ENCODE peak calls at places on chromosomes 6 and 20, in ten cellular contexts. O is sigmoid colon, W is GM10248, B is AG10803, S is thoracic aorta, D is left ventricle myocardium inferior, E is AG04450, L is glutamatergic neuron, C is fibroblast of the aortic adventitia, Y is AG09319. M is an unnamed sample.

GRCh38 chr6:8131265-8131897 is 29.0 kb upstream of the EEF1E1 start:
- DNase-seq in B (peak; percentile 65), D (no peak), L (peak; percentile 56), E (peak; percentile 39), S (no peak), O (no peak), Y (no peak), W (peak; percentile 37), C (peak; percentile 80), M (no peak)

GRCh38 chr6:109071125-109071917 is 23.3 kb downstream of the SESN1 start:
- DNase-seq in O (no peak), B (no peak), S (no peak), D (no peak), C (no peak), W (no peak), E (no peak), Y (no peak), L (no peak), M (no peak)

GRCh38 chr6:36979343-36979742 is 6.7 kb downstream of the MTCH1 start:
- DNase-seq in W (no peak), E (no peak), Y (peak; percentile 44), S (no peak), D (no peak), L (no peak), C (peak; percentile 75), O (peak; percentile 87), B (peak; percentile 73), M (no peak)

GRCh38 chr6:35181933-35182612 is 31.7 kb upstream of the SCUBE3 start:
- DNase-seq in C (peak; percentile 86), B (peak; percentile 80), L (no peak), Y (no peak), W (no peak), S (peak; percentile 57), D (peak; percentile 57), E (no peak), O (peak; percentile 83), M (no peak)

GRCh38 chr6:4055420-4056041 is 23.4 kb downstream of the FAM217A start:
- DNase-seq in B (peak; percentile 74), Y (peak; percentile 44), E (peak; percentile 39), S (peak; percentile 10), D (no peak), O (no peak), C (peak; percentile 69), L (no peak), W (no peak), M (no peak)

GRCh38 chr20:40970218-40970617 is 58.4 kb upstream of the TOP1 start:
- DNase-seq in E (no peak), W (no peak), C (no peak), D (no peak), Y (no peak), S (no peak), B (no peak), L (no peak), O (peak; percentile 54), M (no peak)

GRCh38 chr6:108068618-108069017 is 5.9 kb downstream of the OSTM1 start:
- DNase-seq in C (no peak), L (no peak), Y (no peak), O (no peak), W (no peak), D (no peak), E (no peak), S (no peak), B (no peak), M (no peak)

GRCh38 chr6:115055579-115055978 is 712.8 kb upstream of the HS3ST5 start:
- DNase-seq in Y (no peak), D (no peak), O (no peak), L (no peak), E (no peak), C (no peak), B (no peak), W (no peak), S (no peak), M (no peak)

GRCh38 chr6:96499781-96500180 is 21.8 kb upstream of the UFL1 start:
- DNase-seq in S (no peak), C (no peak), Y (no peak), O (no peak), B (no peak), L (no peak), E (no peak), W (no peak), D (no peak), M (no peak)

GRCh38 chr20:3970016-3970415 is 45.3 kb downstream of the RNF24 start:
- DNase-seq in L (no peak), Y (no peak), B (no peak), E (no peak), C (no peak), W (no peak), S (no peak), O (no peak), D (no peak), M (no peak)
- TF ChIP-seq CTCF in L (no peak), Y (no peak), B (no peak), E (no peak), C (no peak), W (no peak), S (no peak), O (no peak), D (peak; percentile 30), M (no peak)

GRCh38 chr6:2542858-2543218 is 207.9 kb downstream of the MYLK4 start:
- DNase-seq in C (peak; percentile 91), E (peak; percentile 39), L (no peak), B (peak; percentile 10), Y (peak; percentile 29), D (no peak), O (no peak), W (peak; percentile 28), S (no peak), M (no peak)
- TF ChIP-seq CTCF in C (peak; percentile 4), E (no peak), L (no peak), B (no peak), Y (no peak), D (no peak), O (no peak), W (no peak), S (no peak), M (no peak)

DNA sequence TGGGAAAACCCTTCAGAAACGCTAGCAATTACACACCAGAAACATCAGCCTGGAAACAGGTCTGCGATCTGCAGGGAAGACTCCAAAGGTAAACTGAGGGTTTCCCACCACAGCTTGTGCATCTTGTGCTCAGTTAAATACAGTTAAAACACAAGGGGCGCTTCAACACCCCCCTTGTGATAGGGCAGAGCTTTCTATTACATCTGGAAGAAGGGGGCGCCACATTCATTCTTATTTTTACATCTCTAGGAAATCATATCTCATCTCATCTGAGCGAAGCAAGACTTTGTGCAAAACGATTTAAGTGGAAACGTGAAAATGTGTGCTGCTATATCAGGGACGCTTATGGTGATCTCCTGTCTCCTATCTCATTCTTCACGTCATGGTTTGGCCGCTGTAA is 58.5 kb downstream of the PRND start:
- DNase-seq in E (no peak), S (no peak), Y (no peak), W (no peak), O (no peak), B (no peak), D (no peak), C (no peak), L (no peak), M (no peak)
- TF ChIP-seq CTCF in E (peak; percentile 11), S (no peak), Y (no peak), W (no peak), O (no peak), B (no peak), D (no peak), C (no peak), L (no peak), M (no peak)

GRCh38 chr6:26258199-26258977 is 106.6 kb upstream of the BTN3A2 start:
- DNase-seq in Y (no peak), S (no peak), W (no peak), E (no peak), L (no peak), C (no peak), D (no peak), B (no peak), O (no peak), M (no peak)
- TF ChIP-seq CTCF in Y (no peak), S (no peak), W (peak; percentile 35), E (peak; percentile 33), L (no peak), C (peak; percentile 3), D (no peak), B (peak; percentile 18), O (no peak), M (no peak)

DNA sequence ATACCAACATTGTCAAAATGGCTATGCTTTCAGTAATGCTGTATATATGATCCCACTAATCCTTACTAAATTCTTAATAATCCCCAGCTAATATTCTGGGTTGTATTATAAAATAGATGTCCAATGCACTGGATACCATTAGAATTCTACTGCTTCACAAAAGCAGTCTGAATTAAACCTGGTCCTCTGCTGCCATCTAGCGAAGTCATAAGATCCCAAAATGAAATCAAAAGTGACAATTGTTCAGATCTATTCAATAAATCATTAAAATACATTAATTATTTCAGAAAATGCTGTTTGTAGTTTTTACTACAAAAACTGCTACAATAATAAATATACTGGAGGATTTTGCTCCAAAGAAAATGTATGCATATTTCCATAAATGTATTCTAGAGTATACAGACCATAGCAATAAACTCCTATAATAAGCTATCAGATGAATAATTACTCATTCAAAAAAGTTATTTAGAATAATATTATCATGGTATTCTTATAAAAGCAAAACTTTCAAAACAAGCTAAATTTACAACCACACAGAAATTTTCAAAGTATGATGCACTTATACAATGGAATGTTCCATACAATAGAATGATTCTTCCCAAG is 92.6 kb downstream of the RNGTT start:
- DNase-seq in Y (no peak), C (peak; percentile 84), E (peak; percentile 29), D (no peak), O (no peak), S (no peak), L (peak; percentile 15), B (peak; percentile 58), W (peak; percentile 15), M (no peak)
- TF ChIP-seq CTCF in Y (peak; percentile 49), C (peak; percentile 50), E (peak; percentile 63), D (peak; percentile 75), O (no peak), S (peak; percentile 67), L (peak; percentile 58), B (peak; percentile 68), W (peak; percentile 60), M (no peak)

DNA sequence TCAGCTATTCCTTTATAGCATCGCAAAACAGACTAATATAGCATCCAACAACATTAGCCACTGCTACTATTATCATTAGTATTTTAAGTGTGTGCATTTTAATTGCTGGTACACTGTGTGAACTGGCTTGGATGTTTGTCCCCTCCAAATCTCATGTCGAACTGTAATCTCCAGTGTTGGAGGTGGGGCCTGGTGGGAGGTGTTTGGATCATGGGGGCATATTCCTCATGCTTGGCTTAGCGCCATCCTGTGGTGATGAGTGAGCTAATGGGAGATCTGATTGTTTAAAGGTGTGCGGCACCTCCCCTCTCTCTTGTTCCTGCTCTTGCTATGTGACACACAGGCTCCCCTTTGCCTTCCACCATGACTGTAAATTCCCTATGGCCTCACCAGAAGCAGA is 12.4 kb upstream of the OSER1 start:
- DNase-seq in B (no peak), L (no peak), W (no peak), S (no peak), C (no peak), E (no peak), D (peak; percentile 28), Y (no peak), O (no peak), M (no peak)
- TF ChIP-seq CTCF in B (no peak), L (no peak), W (no peak), S (no peak), C (no peak), E (no peak), D (no peak), Y (no peak), O (no peak), M (no peak)